ENCODE peak calls at places on chromosomes 16 and 17, in four cellular contexts. One of them, this sample, is unnamed.

GRCh38 chr17:37736428-37736827 is 8.4 kb downstream of the HNF1B start:
- DNase-seq in anterior cingulate cortex: no peak
- DNase-seq in neural crest cell: no peak
- DNase-seq in HS-27A: no peak
- DNase-seq in this sample: no peak

GRCh38 chr17:51016099-51016498 is 104.6 kb downstream of the SPAG9 start:
- DNase-seq in HS-27A: no peak
- DNase-seq in neural crest cell: no peak
- DNase-seq in anterior cingulate cortex: no peak
- DNase-seq in this sample: no peak

GRCh38 chr17:55648086-55648485 is 74.6 kb downstream of the TMEM100 start:
- DNase-seq in neural crest cell: no peak
- DNase-seq in anterior cingulate cortex: no peak
- DNase-seq in HS-27A: no peak
- DNase-seq in this sample: no peak

GRCh38 chr17:44820631-44821196 is 9.4 kb downstream of the GJC1 start:
- DNase-seq in HS-27A: no peak
- DNase-seq in anterior cingulate cortex: no peak
- DNase-seq in neural crest cell: no peak
- DNase-seq in this sample: peak; percentile 43

GRCh38 chr16:85485379-85485778 is 127.7 kb upstream of the GSE1 start:
- DNase-seq in anterior cingulate cortex: peak; percentile 13
- DNase-seq in neural crest cell: no peak
- DNase-seq in HS-27A: no peak
- DNase-seq in this sample: no peak

GRCh38 chr16:87371261-87371866 is 12.2 kb downstream of the FBXO31 start:
- DNase-seq in neural crest cell: no peak
- DNase-seq in HS-27A: no peak
- DNase-seq in anterior cingulate cortex: no peak
- DNase-seq in this sample: no peak

GRCh38 chr17:74282587-74283370 is 8.7 kb downstream of the DNAI2 start:
- DNase-seq in anterior cingulate cortex: no peak
- DNase-seq in neural crest cell: no peak
- DNase-seq in HS-27A: no peak
- DNase-seq in this sample: no peak

GRCh38 chr17:83057793-83058477 is 21.5 kb upstream of the METRNL start:
- DNase-seq in neural crest cell: no peak
- DNase-seq in HS-27A: no peak
- DNase-seq in anterior cingulate cortex: no peak
- DNase-seq in this sample: no peak

GRCh38 chr17:2064980-2065785 is 10.3 kb downstream of the HIC1 start:
- DNase-seq in neural crest cell: no peak
- DNase-seq in anterior cingulate cortex: no peak
- DNase-seq in HS-27A: no peak
- DNase-seq in this sample: no peak

GRCh38 chr17:50487213-50488096 is 8.8 kb downstream of the RSAD1 start:
- DNase-seq in anterior cingulate cortex: no peak
- DNase-seq in neural crest cell: no peak
- DNase-seq in HS-27A: no peak
- DNase-seq in this sample: no peak

GRCh38 chr17:18008496-18009268 is 30.3 kb downstream of the ATPAF2 start:
- DNase-seq in neural crest cell: no peak
- DNase-seq in HS-27A: peak; percentile 92
- DNase-seq in anterior cingulate cortex: no peak
- DNase-seq in this sample: no peak

GRCh38 chr17:19386276-19386863 is 620 bp downstream of the MFAP4 start:
- DNase-seq in HS-27A: no peak
- DNase-seq in anterior cingulate cortex: no peak
- DNase-seq in neural crest cell: no peak
- DNase-seq in this sample: no peak

GRCh38 chr16:57758331-57759117 is 23.0 kb downstream of the KATNB1 start:
- DNase-seq in anterior cingulate cortex: no peak
- DNase-seq in HS-27A: no peak
- DNase-seq in neural crest cell: no peak
- DNase-seq in this sample: no peak

GRCh38 chr17:81676906-81677305 is 6.7 kb downstream of the ARL16 start:
- DNase-seq in neural crest cell: no peak
- DNase-seq in anterior cingulate cortex: no peak
- DNase-seq in HS-27A: no peak
- DNase-seq in this sample: no peak

GRCh38 chr17:57400648-57401047 is 144.3 kb downstream of the MSI2 start:
- DNase-seq in HS-27A: no peak
- DNase-seq in neural crest cell: no peak
- DNase-seq in anterior cingulate cortex: no peak
- DNase-seq in this sample: no peak

This sample was measured in NCI-H460.